ENCODE peak calls at places on chromosomes 1 and 21, in seven cellular contexts. X is HEK293T; H is IMR-90; Q is heart left ventricle; L is B cell; S is activated CD4-positive, alpha-beta T cell treated with anti-CD3 and anti-CD28 coated beads, Interleukin-2, amount 50 U/mL, for 48 hours; Z is amygdala. D is an unnamed sample.

GRCh38 chr1:109823543-109824348 is 60.0 kb upstream of the EPS8L3 start:
- DNase-seq in S (no peak), H (no peak), Z (no peak), Q (peak), L (no peak), X (no peak), D (peak)

GRCh38 chr1:226568077-226568831 is 19.7 kb downstream of the STUM start:
- DNase-seq in Q (no peak), Z (no peak), X (peak), L (peak), H (no peak), S (no peak), D (no peak)

GRCh38 chr1:25723250-25723880 is 76.6 kb upstream of the SELENON start:
- DNase-seq in L (no peak), Z (no peak), H (no peak), Q (no peak), X (no peak), S (no peak), D (no peak)

GRCh38 chr1:66168467-66168887 is 365.5 kb upstream of the SGIP1 start:
- DNase-seq in X (no peak), S (no peak), Z (no peak), L (no peak), Q (no peak), H (peak), D (no peak)

GRCh38 chr1:229058111-229058551 is 212.8 kb upstream of the RAB4A start:
- DNase-seq in Q (no peak), Z (no peak), S (peak), H (no peak), X (no peak), L (no peak), D (no peak)

GRCh38 chr1:206686486-206687249 is 2.0 kb downstream of the MAPKAPK2 start:
- DNase-seq in L (peak), Q (no peak), S (no peak), H (no peak), Z (no peak), X (no peak), D (no peak)

GRCh38 chr1:32062867-32063230 is 9.9 kb upstream of the TMEM39B start:
- DNase-seq in Z (no peak), Q (no peak), S (no peak), H (peak), X (no peak), L (no peak), D (no peak)

GRCh38 chr21:43613755-43614638 is 45.3 kb downstream of the HSF2BP start:
- DNase-seq in Z (no peak), H (peak), Q (no peak), X (no peak), L (no peak), S (no peak), D (no peak)

GRCh38 chr1:95640746-95641145 is 406.7 kb downstream of the RWDD3 start:
- DNase-seq in Q (no peak), L (no peak), S (no peak), X (no peak), H (no peak), Z (no peak), D (no peak)